ENCODE peak calls at places on chromosomes 2 and 18, in ten cellular contexts. U is spleen, G is PC-9, Y is sigmoid colon, N is cardiac muscle cell, B is A549, Q is IMR-90, D is heart left ventricle, X is astrocyte, F is neural progenitor cell. P is an unnamed sample.

GRCh38 chr2:99679518-99679917 is 189.7 kb upstream of the REV1 start:
- DNase-seq in X (no peak), U (no peak), D (no peak), F (no peak), G (no peak), B (no peak), Y (no peak), Q (no peak), N (no peak), P (no peak)

GRCh38 chr2:239216614-239217273 is 184.1 kb downstream of the HDAC4 start:
- DNase-seq in F (no peak), Q (no peak), G (no peak), U (no peak), B (no peak), D (no peak), X (no peak), N (no peak), Y (peak; percentile 65), P (no peak)

GRCh38 chr18:26417190-26417589 is 131.2 kb downstream of the KCTD1 start:
- DNase-seq in D (no peak), F (no peak), X (no peak), Q (no peak), U (no peak), G (no peak), N (no peak), B (no peak), Y (peak; percentile 33), P (no peak)

GRCh38 chr2:240106765-240107164 is 29.3 kb downstream of the COPS9 start:
- DNase-seq in U (no peak), X (no peak), F (no peak), N (no peak), D (no peak), Q (no peak), Y (no peak), G (no peak), B (no peak), P (no peak)

GRCh38 chr2:171919453-171919852 is 2.8 kb upstream of the HAT1 start:
- DNase-seq in N (no peak), U (no peak), D (no peak), X (no peak), F (no peak), Q (no peak), G (no peak), Y (no peak), B (no peak), P (no peak)

GRCh38 chr2:19850526-19851050 is 51.2 kb downstream of the TTC32 start:
- DNase-seq in G (no peak), Q (no peak), U (no peak), B (no peak), X (no peak), Y (no peak), F (no peak), D (no peak), N (no peak), P (no peak)

GRCh38 chr2:135975702-135976101 is 9.7 kb downstream of the DARS1 start:
- DNase-seq in B (no peak), F (no peak), Q (no peak), D (no peak), G (no peak), X (no peak), U (no peak), Y (no peak), N (no peak), P (no peak)

GRCh38 chr2:40606862-40607261 is 155.0 kb upstream of the SLC8A1 start:
- DNase-seq in D (no peak), F (no peak), Y (no peak), X (peak; percentile 9), G (no peak), B (no peak), Q (peak; percentile 5), N (no peak), U (no peak), P (no peak)

GRCh38 chr18:78073275-78073674 is 823.6 kb downstream of the GALR1 start:
- DNase-seq in F (peak; percentile 20), D (no peak), Q (no peak), X (no peak), G (no peak), U (no peak), Y (no peak), N (no peak), B (no peak), P (no peak)

GRCh38 chr18:70387018-70387417 is 98.2 kb downstream of the SOCS6 start:
- DNase-seq in Y (no peak), U (no peak), X (no peak), F (no peak), B (no peak), D (no peak), N (no peak), Q (no peak), G (no peak), P (no peak)

GRCh38 chr2:123652320-123652719 is 372.8 kb upstream of the CNTNAP5 start:
- DNase-seq in X (no peak), B (no peak), G (peak; percentile 19), N (no peak), Y (no peak), Q (no peak), D (no peak), F (no peak), U (no peak), P (no peak)

GRCh38 chr18:72107647-72108046 is 436.5 kb downstream of the CBLN2 start:
- DNase-seq in Y (no peak), B (no peak), N (peak; percentile 4), U (no peak), D (no peak), G (no peak), X (peak; percentile 21), Q (no peak), F (peak; percentile 84), P (no peak)

GRCh38 chr2:132757676-132758075 is 87.7 kb upstream of the LYPD1 start:
- DNase-seq in F (no peak), X (peak; percentile 50), U (no peak), D (no peak), Q (peak; percentile 77), B (no peak), N (no peak), Y (no peak), G (no peak), P (no peak)

GRCh38 chr2:17736989-17737388 is 16.6 kb downstream of the SMC6 start:
- DNase-seq in F (no peak), X (peak; percentile 78), G (no peak), Q (peak; percentile 82), Y (no peak), B (no peak), U (no peak), N (no peak), D (no peak), P (no peak)

GRCh38 chr2:15471606-15472005 is 89.5 kb downstream of the NBAS start:
- DNase-seq in B (no peak), Y (no peak), F (no peak), Q (no peak), D (no peak), N (no peak), X (no peak), U (no peak), G (no peak), P (no peak)

GRCh38 chr18:52499646-52500045 is 159.6 kb downstream of the DCC start:
- DNase-seq in U (no peak), B (peak; percentile 19), Q (no peak), G (no peak), Y (no peak), X (no peak), N (no peak), F (no peak), D (no peak), P (no peak)

DNA sequence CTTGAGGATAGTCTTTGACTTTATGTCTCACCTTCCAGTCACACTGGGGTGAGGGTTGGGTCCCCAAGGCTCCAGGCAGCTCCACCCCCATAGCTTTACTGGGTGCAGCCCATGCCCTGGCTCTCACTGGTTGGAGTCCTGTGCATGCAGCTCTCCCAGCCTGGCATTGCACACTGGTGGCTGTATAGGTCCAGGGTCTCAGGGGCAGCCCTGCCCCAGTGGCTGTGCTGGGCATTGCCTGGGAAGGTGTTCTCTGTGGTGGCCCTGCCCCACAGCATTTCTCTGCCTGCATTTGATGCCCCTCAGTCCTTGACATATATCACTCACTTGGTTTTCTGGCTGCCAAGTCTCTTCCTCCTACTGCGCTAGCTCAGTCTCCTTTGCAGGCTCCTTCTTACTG is 21.2 kb downstream of the MPHOSPH10 start:
- DNase-seq in B (no peak), D (no peak), X (no peak), U (no peak), Q (no peak), G (no peak), F (no peak), N (no peak), Y (no peak), P (no peak)
- H3K9me3 ChIP-seq in B (no peaks in the 10 kb centered on the region), D (no peaks in the 10 kb centered on the region), X (no peaks in the 10 kb centered on the region), U (no peaks in the 10 kb centered on the region), Q (no peaks in the 10 kb centered on the region), G (no peaks in the 10 kb centered on the region), F (no peaks in the 10 kb centered on the region), N (no peaks in the 10 kb centered on the region), Y (no peaks in the 10 kb centered on the region), P (no peaks in the 10 kb centered on the region)

GRCh38 chr2:218830526-218831306 is 887 bp downstream of the PRKAG3 start:
- DNase-seq in X (no peak), Q (no peak), Y (no peak), B (no peak), G (no peak), F (no peak), D (no peak), N (no peak), U (no peak), P (no peak)
- H3K9me3 ChIP-seq in X (no peaks in the 10 kb centered on the region), Q (no peaks in the 10 kb centered on the region), Y (no peaks in the 10 kb centered on the region), B (no peaks in the 10 kb centered on the region), G (no peaks in the 10 kb centered on the region), F (no peaks in the 10 kb centered on the region), D (no peaks in the 10 kb centered on the region), N (no peaks in the 10 kb centered on the region), U (no peaks in the 10 kb centered on the region), P (no peaks in the 10 kb centered on the region)

GRCh38 chr2:162824319-162824718 is 14.2 kb downstream of the KCNH7 start:
- DNase-seq in Y (no peak), F (peak; percentile 8), U (no peak), N (no peak), G (no peak), Q (no peak), X (no peak), D (no peak), B (no peak), P (no peak)
- H3K9me3 ChIP-seq in Y (no peaks in the 10 kb centered on the region), F (no peaks in the 10 kb centered on the region), U (no peaks in the 10 kb centered on the region), N (no peaks in the 10 kb centered on the region), G (no peaks in the 10 kb centered on the region), Q (no peaks in the 10 kb centered on the region), X (no peaks in the 10 kb centered on the region), D (no peaks in the 10 kb centered on the region), B (no peaks in the 10 kb centered on the region), P (no peaks in the 10 kb centered on the region)

DNA sequence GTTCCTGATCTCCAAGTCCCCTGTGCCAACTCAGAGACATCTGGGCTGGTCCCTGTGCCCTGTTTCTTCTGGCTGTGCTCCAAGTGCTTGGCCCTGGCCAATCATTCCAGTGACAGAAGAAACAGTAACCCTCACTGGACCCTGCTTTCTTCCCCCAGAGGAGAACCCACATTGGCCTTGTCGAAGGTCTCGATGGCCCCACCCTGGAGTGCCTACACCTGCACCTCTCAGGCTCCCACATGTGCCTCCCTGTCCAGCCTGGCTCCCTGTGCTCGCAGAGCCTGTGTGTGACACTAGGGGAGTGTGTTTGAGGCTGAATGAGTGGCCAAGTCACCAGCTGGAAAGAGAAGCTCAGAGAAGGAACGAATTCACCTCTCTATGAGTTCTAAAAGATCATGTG is 5.9 kb upstream of the MAL start:
- DNase-seq in Q (no peak), X (no peak), D (no peak), Y (no peak), F (no peak), B (no peak), U (no peak), N (no peak), G (no peak), P (no peak)
- H3K9me3 ChIP-seq in Q (no peaks in the 10 kb centered on the region), X (no peaks in the 10 kb centered on the region), D (no peaks in the 10 kb centered on the region), Y (no peaks in the 10 kb centered on the region), F (no peaks in the 10 kb centered on the region), B (no peaks in the 10 kb centered on the region), U (no peaks in the 10 kb centered on the region), N (no peaks in the 10 kb centered on the region), G (no peaks in the 10 kb centered on the region), P (no peaks in the 10 kb centered on the region)